ENCODE peak calls at places on chromosome 1, in five cellular contexts. E is fibroblast of lung, Q is psoas muscle, M is tibial artery, O is prostate gland. K is an unnamed sample.
A peak's percentile ranks its signal among the peaks of the same experiment; 100 is the strongest.

GRCh38 chr1:37073752-37074151 is 39.4 kb upstream of the GRIK3 start:
- DNase-seq in E (no peak), Q (no peak), M (no peak), O (no peak), K (no peak)

GRCh38 chr1:7255303-7256058 is 470.2 kb downstream of the CAMTA1 start:
- DNase-seq in E (peak; percentile 66), Q (no peak), M (no peak), O (peak; percentile 1), K (no peak)

GRCh38 chr1:228803421-228803820 is 68.1 kb downstream of the RHOU start:
- DNase-seq in E (no peak), Q (no peak), M (no peak), O (no peak), K (no peak)

GRCh38 chr1:184354719-184355118 is 32.1 kb upstream of the C1orf21 start:
- DNase-seq in E (no peak), Q (no peak), M (no peak), O (no peak), K (no peak)

GRCh38 chr1:84883286-84883685 is 9.7 kb downstream of the LPAR3 start:
- DNase-seq in E (no peak), Q (no peak), M (no peak), O (no peak), K (no peak)

GRCh38 chr1:84436907-84437667 is 38.8 kb downstream of the DNASE2B start:
- DNase-seq in E (no peak), Q (no peak), M (no peak), O (no peak), K (no peak)

GRCh38 chr1:116847688-116848531 is 61.8 kb upstream of the PTGFRN start:
- DNase-seq in E (peak; percentile 73), Q (peak; percentile 68), M (peak; percentile 73), O (no peak), K (peak; percentile 53)

GRCh38 chr1:240831191-240831631 is 219.3 kb upstream of the GREM2 start:
- DNase-seq in E (peak; percentile 83), Q (no peak), M (no peak), O (no peak), K (no peak)

GRCh38 chr1:90850181-90850924 is 133.3 kb upstream of the BARHL2 start:
- DNase-seq in E (peak; percentile 10), Q (peak; percentile 57), M (no peak), O (no peak), K (no peak)

GRCh38 chr1:10490271-10490970 is 15.7 kb downstream of the PEX14 start:
- DNase-seq in E (no peak), Q (no peak), M (no peak), O (no peak), K (no peak)

GRCh38 chr1:226682841-226683800 is 56.0 kb downstream of the ITPKB start:
- DNase-seq in E (no peak), Q (no peak), M (no peak), O (no peak), K (no peak)

GRCh38 chr1:22317920-22318243 is 133.8 kb upstream of the ZBTB40 start:
- DNase-seq in E (no peak), Q (no peak), M (no peak), O (no peak), K (no peak)

GRCh38 chr1:46218443-46218842 is 15.3 kb downstream of the LURAP1 start:
- DNase-seq in E (no peak), Q (no peak), M (no peak), O (peak; percentile 81), K (no peak)

GRCh38 chr1:182359645-182360044 is 31.9 kb downstream of the GLUL start:
- DNase-seq in E (no peak), Q (no peak), M (no peak), O (no peak), K (no peak)

GRCh38 chr1:180946537-180947507 is 34.1 kb downstream of the KIAA1614 start:
- DNase-seq in E (no peak), Q (peak; percentile 12), M (no peak), O (no peak), K (no peak)
- TF ChIP-seq CTCF in E (no peak), Q (no peak), M (no peak), O (no peak), K (no peak)

DNA sequence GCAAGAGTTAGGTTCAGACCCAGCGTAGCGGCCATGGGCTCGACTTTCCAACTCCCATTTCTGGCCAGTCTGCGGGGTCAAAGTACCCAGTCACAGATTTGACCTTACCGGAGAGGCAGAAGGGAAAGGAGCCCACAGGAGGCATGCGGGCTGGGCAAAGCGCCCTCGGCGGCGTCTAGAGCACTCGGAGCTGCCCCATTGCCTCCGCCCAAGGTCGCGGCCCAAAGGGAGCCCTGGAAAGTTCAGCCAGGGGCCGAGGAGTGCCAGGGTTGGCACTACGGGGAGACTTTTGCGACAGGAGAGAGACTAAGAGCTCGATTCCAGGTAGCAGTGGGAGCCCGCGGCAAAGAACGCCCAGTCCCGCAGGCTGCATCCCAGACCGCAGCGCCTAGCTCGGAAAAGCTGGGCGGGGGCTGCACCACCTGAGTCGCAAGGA is 896 bp downstream of the KANK4 start:
- DNase-seq in E (no peak), Q (no peak), M (no peak), O (no peak), K (no peak)
- H3K4me3 ChIP-seq in E (no peak overlapping the region), Q (peak overlapping the region; percentile 56), M (no peak overlapping the region), O (peak overlapping the region; percentile 26), K (peak overlapping the region; percentile 63)

GRCh38 chr1:18531503-18531845 is 50.7 kb downstream of the KLHDC7A start:
- DNase-seq in E (no peak), Q (no peak), M (no peak), O (no peak), K (no peak)
- TF ChIP-seq CTCF in E (no peak), Q (no peak), M (no peak), O (no peak), K (no peak)

GRCh38 chr1:41005876-41006275 is 15.6 kb downstream of the SLFNL1 start:
- DNase-seq in E (peak; percentile 67), Q (no peak), M (no peak), O (no peak), K (no peak)

GRCh38 chr1:41003127-41003639 is 18.3 kb downstream of the SLFNL1 start:
- DNase-seq in E (no peak), Q (no peak), M (no peak), O (no peak), K (no peak)

GRCh38 chr1:41006942-41007865 is 14.3 kb downstream of the SLFNL1 start:
- DNase-seq in E (peak; percentile 57), Q (no peak), M (no peak), O (no peak), K (no peak)

GRCh38 chr1:40998668-40999067 is 19.2 kb downstream of the CTPS1 start:
- DNase-seq in E (no peak), Q (no peak), M (no peak), O (no peak), K (no peak)

DNA sequence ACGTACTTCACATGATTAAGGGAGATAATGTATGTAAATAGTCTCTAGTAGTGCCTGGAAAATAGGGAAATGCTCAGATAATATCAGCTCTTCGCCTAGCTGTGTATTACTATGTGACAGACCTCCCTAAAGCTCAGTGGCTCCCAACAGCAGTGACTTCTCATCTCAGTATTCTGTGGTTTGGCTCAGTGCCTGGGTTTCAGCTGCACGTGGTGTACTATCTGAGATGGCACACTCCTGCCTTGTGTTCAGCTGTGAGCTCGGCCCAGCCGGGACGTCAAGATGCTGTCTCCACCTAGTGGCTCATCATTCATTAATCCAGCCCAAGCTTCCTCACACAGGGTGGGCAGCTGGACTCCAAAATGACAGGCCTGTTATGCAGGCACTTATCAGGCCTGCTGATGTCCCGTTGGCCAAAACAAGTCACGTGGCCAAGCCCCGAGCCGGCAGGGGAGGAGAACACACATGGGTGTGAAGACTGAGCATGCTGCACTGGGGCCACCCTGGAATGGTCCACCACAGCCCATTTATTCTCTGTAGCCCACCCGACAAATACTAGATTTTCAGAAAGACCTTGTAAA is 17.8 kb downstream of the SLFNL1 start:
- DNase-seq in E (peak; percentile 98), Q (peak; percentile 95), M (peak; percentile 97), O (peak; percentile 98), K (peak; percentile 89)
- H3K4me3 ChIP-seq in E (no peak overlapping the region), Q (no peak overlapping the region), M (no peak overlapping the region), O (no peak overlapping the region), K (no peak overlapping the region)

DNA sequence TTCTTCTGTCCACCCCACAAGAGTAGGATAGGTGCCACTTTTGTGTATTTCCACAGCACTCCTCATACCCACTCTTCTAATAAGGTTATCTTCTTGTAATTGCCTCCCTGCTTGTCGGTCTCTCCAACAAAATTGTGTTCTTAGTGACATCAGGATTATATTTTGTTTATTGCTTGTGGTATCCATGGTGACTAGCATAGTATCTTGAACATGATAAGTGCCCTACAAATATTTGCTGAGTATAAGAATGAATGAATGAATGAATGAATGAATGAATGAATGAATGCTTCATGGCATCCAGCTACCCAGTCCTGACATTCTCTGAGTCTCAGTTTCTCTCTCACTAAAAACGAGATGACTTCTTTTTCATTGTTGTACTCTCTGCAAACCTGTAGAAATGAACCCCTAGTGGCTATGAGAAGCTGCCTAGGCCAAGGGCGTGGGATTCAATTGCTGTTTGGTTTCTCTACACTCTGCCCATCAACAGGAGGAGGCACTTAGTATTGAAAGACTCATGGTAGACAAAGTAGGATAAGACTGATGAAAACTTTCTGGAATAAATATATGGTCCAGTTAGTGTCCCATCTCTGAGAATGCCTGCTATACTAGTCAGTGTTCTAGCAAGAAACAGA is 121.0 kb downstream of the TMEM53 start:
- DNase-seq in E (no peak), Q (no peak), M (no peak), O (no peak), K (no peak)
- TF ChIP-seq CTCF in E (no peak), Q (no peak), M (no peak), O (no peak), K (no peak)

K was measured in left ventricle myocardium inferior.